ENCODE peak calls at places on chromosomes 3 and 15, in nine cellular contexts. Y is ureter; K is RWPE1; C is stimulated activated CD4-positive, alpha-beta T cell treated with anti-CD3 and anti-CD28 coated beads, Interleukin-4, amount 100 ng/mL, for 48 hours; R is HAP-1; W is retina; N is anterior cingulate cortex; T is T-cell; O is astrocyte of the spinal cord. Q is an unnamed sample.

GRCh38 chr3:142850395-142851023 is 38.4 kb downstream of the PCOLCE2 start:
- DNase-seq in Y (no peak), K (peak; percentile 50), C (no peak), R (no peak), W (no peak), N (no peak), T (no peak), O (peak; percentile 95), Q (no peak)

GRCh38 chr3:27285668-27286067 is 83.5 kb downstream of the NEK10 start:
- DNase-seq in Y (no peak), K (no peak), C (no peak), R (no peak), W (no peak), N (no peak), T (no peak), O (no peak), Q (no peak)

GRCh38 chr3:171378586-171378985 is 81.6 kb downstream of the TNIK start:
- DNase-seq in Y (no peak), K (no peak), C (no peak), R (no peak), W (no peak), N (no peak), T (no peak), O (no peak), Q (no peak)

GRCh38 chr15:68326711-68327412 is 49.3 kb downstream of the FEM1B start:
- DNase-seq in Y (no peak), K (no peak), C (no peak), R (no peak), W (no peak), N (no peak), T (no peak), O (no peak), Q (no peak)

GRCh38 chr15:78854973-78855372 is 17.7 kb upstream of the MORF4L1 start:
- DNase-seq in Y (no peak), K (no peak), C (no peak), R (no peak), W (no peak), N (no peak), T (no peak), O (no peak), Q (no peak)

GRCh38 chr3:84318273-84318809 is 640.4 kb upstream of the CADM2 start:
- DNase-seq in Y (no peak), K (no peak), C (no peak), R (no peak), W (no peak), N (no peak), T (no peak), O (peak; percentile 3), Q (no peak)

GRCh38 chr15:68641376-68641775 is 62.6 kb downstream of the CORO2B start:
- DNase-seq in Y (no peak), K (no peak), C (no peak), R (no peak), W (no peak), N (no peak), T (no peak), O (no peak), Q (no peak)

GRCh38 chr3:179181021-179181472 is 32.9 kb downstream of the PIK3CA start:
- DNase-seq in Y (no peak), K (peak; percentile 13), C (no peak), R (no peak), W (no peak), N (no peak), T (no peak), O (peak; percentile 86), Q (no peak)

GRCh38 chr15:70974004-70974832 is 81.6 kb downstream of the LRRC49 start:
- DNase-seq in Y (no peak), K (peak; percentile 17), C (no peak), R (no peak), W (no peak), N (no peak), T (no peak), O (peak; percentile 73), Q (no peak)

GRCh38 chr3:71692139-71692538 is 33.1 kb downstream of the EIF4E3 start:
- DNase-seq in Y (no peak), K (no peak), C (no peak), R (no peak), W (no peak), N (no peak), T (no peak), O (no peak), Q (no peak)

Q was measured in GM12891.